ENCODE peak calls at places on chromosomes 7 and 10, in six cellular contexts. G is activated CD4-positive, alpha-beta T cell treated with anti-CD3 and anti-CD28 coated beads, Interleukin-2, amount 50 U/mL, for 1 hour; T is stimulated activated CD4-positive, alpha-beta T cell treated with anti-CD3 and anti-CD28 coated beads, Interleukin-4, amount 100 ng/mL, for 4 hours; M is WTC11; Q is CD4-positive, alpha-beta T cell; A is H54. B is an unnamed sample.

GRCh38 chr7:31068006-31068675 is 16.0 kb downstream of the ADCYAP1R1 start:
- DNase-seq in T (no peak), A (no peak), G (no peak), Q (no peak), M (no peak), B (no peak)

GRCh38 chr10:8050561-8051108 is 3.9 kb upstream of the GATA3 start:
- DNase-seq in M (no peak), A (no peak), Q (no peak), T (no peak), G (no peak), B (peak; percentile 84)

GRCh38 chr7:40047661-40048060 is 86.8 kb downstream of the MPLKIP start:
- DNase-seq in M (no peak), T (no peak), A (no peak), Q (no peak), G (no peak), B (no peak)

GRCh38 chr7:102282465-102283362 is 4.0 kb upstream of the SH2B2 start:
- DNase-seq in G (no peak), A (no peak), M (no peak), T (no peak), Q (no peak), B (no peak)

GRCh38 chr10:70779685-70780369 is 5.3 kb downstream of the TBATA start:
- DNase-seq in A (no peak), M (no peak), Q (no peak), T (no peak), G (no peak), B (no peak)

GRCh38 chr7:102280521-102280920 is 6.1 kb upstream of the SH2B2 start:
- DNase-seq in Q (no peak), T (no peak), M (no peak), G (no peak), A (no peak), B (no peak)

GRCh38 chr7:5414876-5415275 is 8.8 kb downstream of the TNRC18 start:
- DNase-seq in A (no peak), Q (no peak), T (no peak), M (no peak), G (no peak), B (no peak)

GRCh38 chr7:47008461-47008860 is 573.5 kb downstream of the TNS3 start:
- DNase-seq in M (no peak), T (no peak), Q (no peak), A (no peak), G (no peak), B (no peak)

GRCh38 chr7:121275204-121275603 is 53.6 kb upstream of the WNT16 start:
- DNase-seq in A (no peak), Q (no peak), T (no peak), G (no peak), M (no peak), B (no peak)

GRCh38 chr10:63110940-63111339 is 22.2 kb upstream of the NRBF2 start:
- DNase-seq in T (no peak), A (no peak), Q (no peak), G (no peak), M (no peak), B (no peak)

GRCh38 chr10:90856964-90857634 is 740 bp downstream of the HTR7 start:
- DNase-seq in Q (no peak), T (peak; percentile 14), M (peak; percentile 31), A (no peak), G (peak; percentile 2), B (no peak)